ENCODE peak calls at places on chromosomes 2 and 18, in five cellular contexts. R, H, E, T and P are unnamed samples.

GRCh38 chr2:211435331-211435730 is 878.9 kb downstream of the CPS1 start:
- DNase-seq in E (no peak), R (no peak), H (no peak), T (no peak), P (no peak)

GRCh38 chr2:118119158-118119715 is 31.0 kb downstream of the INSIG2 start:
- DNase-seq in R (no peak), E (no peak), T (no peak), H (no peak), P (no peak)

GRCh38 chr18:13120255-13120654 is 98.3 kb upstream of the LDLRAD4 start:
- DNase-seq in E (no peak), R (no peak), H (no peak), T (no peak), P (no peak)

GRCh38 chr2:28250006-28250405 is 142.7 kb upstream of the FOSL2 start:
- DNase-seq in R (peak), T (no peak), E (no peak), H (no peak), P (no peak)

GRCh38 chr2:47022399-47022798 is 106.8 kb upstream of the MCFD2 start:
- DNase-seq in R (no peak), T (no peak), H (no peak), E (no peak), P (no peak)

GRCh38 chr2:4502230-4502843 is 799.0 kb downstream of the DCDC2C start:
- DNase-seq in R (no peak), T (no peak), E (no peak), H (no peak), P (no peak)

GRCh38 chr2:190545756-190546385 is 11.3 kb upstream of the NEMP2 start:
- DNase-seq in R (no peak), E (no peak), T (no peak), H (no peak), P (no peak)

GRCh38 chr2:159262226-159262625 is 24.3 kb downstream of the WDSUB1 start:
- DNase-seq in H (no peak), R (no peak), E (no peak), T (no peak), P (no peak)

GRCh38 chr2:237154050-237154638 is 68.5 kb downstream of the COPS8 start:
- DNase-seq in T (no peak), R (peak), E (peak), H (peak), P (peak)

GRCh38 chr2:162711832-162712540 is 126.6 kb downstream of the KCNH7 start:
- DNase-seq in H (no peak), E (no peak), R (no peak), T (no peak), P (no peak)

GRCh38 chr2:180056367-180057118 is 49.4 kb upstream of the CWC22 start:
- DNase-seq in E (no peak), R (no peak), H (no peak), T (no peak), P (no peak)